ENCODE peak calls at places on chromosomes 3 and 15, in four cellular contexts. W is A549, Q is endothelial cell of umbilical vein, J is HepG2. O is an unnamed sample.

GRCh38 chr15:43541785-43542184 is 24.4 kb downstream of the MAP1A start:
- DNase-seq in Q (no peak), W (no peak), J (no peak), O (peak)

GRCh38 chr15:77440378-77440999 is 19.8 kb downstream of the HMG20A start:
- DNase-seq in Q (no peak), W (no peak), J (no peak), O (no peak)

GRCh38 chr3:171584100-171584499 is 123.9 kb upstream of the TNIK start:
- DNase-seq in J (no peak), W (no peak), Q (no peak), O (no peak)

GRCh38 chr15:40471778-40472130 is 970 bp downstream of the CHST14 start:
- DNase-seq in W (no peak), Q (no peak), J (peak), O (no peak)

GRCh38 chr3:31369637-31370036 is 163.1 kb upstream of the STT3B start:
- DNase-seq in J (peak), Q (peak), W (no peak), O (no peak)

GRCh38 chr15:53978248-53978906 is at the start of gene UNC13C:
- DNase-seq in W (peak), Q (no peak), J (peak), O (no peak)

GRCh38 chr3:76487446-76487845 is 552.5 kb upstream of the ROBO2 start:
- DNase-seq in Q (no peak), W (no peak), J (no peak), O (no peak)

GRCh38 chr15:80445300-80446041 is 41.3 kb downstream of the ARNT2 start:
- DNase-seq in W (no peak), J (no peak), Q (no peak), O (no peak)

GRCh38 chr15:27059610-27060202 is 88.7 kb downstream of the GABRG3 start:
- DNase-seq in Q (no peak), J (peak), W (peak), O (peak)

GRCh38 chr3:21894459-21895083 is 143.6 kb upstream of the ZNF385D start:
- DNase-seq in J (no peak), W (peak), Q (peak), O (peak)

GRCh38 chr15:58064119-58065010 is 1.1 kb downstream of the ALDH1A2 start:
- DNase-seq in Q (peak), W (no peak), J (no peak), O (no peak)

GRCh38 chr3:17077614-17078013 is 192.9 kb downstream of the PLCL2 start:
- DNase-seq in Q (no peak), J (no peak), W (no peak), O (no peak)

GRCh38 chr3:50608278-50608677 is 3.3 kb downstream of the CISH start:
- DNase-seq in Q (no peak), W (no peak), J (no peak), O (no peak)

GRCh38 chr15:88061452-88061851 is 195.1 kb downstream of the NTRK3 start:
- DNase-seq in Q (no peak), J (no peak), W (no peak), O (no peak)

GRCh38 chr15:55791576-55792400 is 48.8 kb upstream of the PRTG start:
- DNase-seq in Q (peak), W (no peak), J (no peak), O (peak)

GRCh38 chr3:100082724-100083123 is 31.6 kb downstream of the FILIP1L start:
- DNase-seq in W (no peak), J (no peak), Q (no peak), O (no peak)

GRCh38 chr3:61564405-61565059 is 3.2 kb downstream of the PTPRG start:
- DNase-seq in J (no peak), Q (peak), W (no peak), O (no peak)

GRCh38 chr3:48472923-48473616 is 26.5 kb downstream of the ATRIP start:
- DNase-seq in W (peak), J (peak), Q (peak), O (peak)
- TF ChIP-seq POLR2A in W (peak), J (peak), Q (peak), O (peak)

DNA sequence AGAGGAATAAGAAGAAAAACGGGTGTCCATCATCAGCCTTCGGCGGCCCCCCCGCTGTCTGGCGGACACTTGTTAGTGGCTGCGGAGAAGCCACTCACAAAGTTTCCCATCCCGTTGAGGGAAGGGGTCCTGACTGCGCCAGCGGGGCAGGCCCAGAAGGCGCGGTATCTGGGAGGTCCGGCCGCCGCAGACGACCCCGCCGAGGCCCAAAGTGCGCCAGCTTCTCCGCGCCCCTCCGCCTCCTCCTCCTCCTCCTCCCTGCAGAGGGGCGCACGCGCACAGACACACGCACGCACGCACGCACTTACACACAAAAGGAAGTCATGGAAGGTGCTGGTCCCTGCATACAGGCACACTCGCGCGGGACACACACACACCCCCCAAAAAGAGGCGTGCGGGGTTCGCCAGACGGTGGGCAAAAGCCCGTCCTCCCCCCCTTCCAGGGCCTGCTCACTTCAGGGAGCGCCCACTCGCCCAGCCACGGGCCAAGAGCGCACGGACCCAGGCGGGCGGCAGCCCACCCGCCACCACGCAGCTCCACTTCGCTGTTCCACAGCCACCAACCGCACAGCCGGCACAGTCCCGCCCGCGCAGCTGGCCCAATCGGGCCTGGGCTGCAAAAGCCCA is 18.0 kb downstream of the ZNF148 start:
- DNase-seq in W (peak), J (peak), Q (peak), O (peak)
- TF ChIP-seq MYC in W (no peak), J (peak), Q (no peak), O (peak)

GRCh38 chr3:36993326-36994283 is at the start of gene MLH1:
- DNase-seq in J (peak), Q (peak), W (peak), O (peak)
- TF ChIP-seq POLR2A in J (peak), Q (peak), W (peak), O (peak)

GRCh38 chr3:11718582-11719405 is 75.1 kb upstream of the VGLL4 start:
- DNase-seq in Q (peak), W (peak), J (peak), O (peak)
- TF ChIP-seq MYC in Q (no peak), W (no peak), J (peak), O (no peak)

O was measured in NB4.